ENCODE peak calls at places on chromosomes 2 and 18, in eight cellular contexts. N is esophagus squamous epithelium; L is endothelial cell of umbilical vein; X is endodermal cell; O is AG04450; R is IMR-90; J is vagina; Q is CD4-positive, CD25-positive, alpha-beta regulatory T cell. I is an unnamed sample.

GRCh38 chr2:48651127-48651526 is 33.5 kb downstream of the GTF2A1L start:
- DNase-seq in X (no peak), R (peak; percentile 76), N (no peak), O (peak; percentile 36), L (peak; percentile 47), J (no peak), Q (no peak), I (no peak)

GRCh38 chr2:8803658-8804379 is 33.6 kb downstream of the KIDINS220 start:
- DNase-seq in O (peak; percentile 74), Q (peak; percentile 85), X (no peak), R (peak; percentile 97), J (no peak), N (no peak), L (peak; percentile 87), I (peak; percentile 69)

GRCh38 chr18:46211816-46212215 is 107.6 kb downstream of the HAUS1 start:
- DNase-seq in R (peak; percentile 66), Q (peak; percentile 41), N (no peak), X (no peak), J (no peak), O (no peak), L (peak; percentile 47), I (peak; percentile 14)

GRCh38 chr2:205721057-205721767 is 38.9 kb downstream of the NRP2 start:
- DNase-seq in J (no peak), N (no peak), R (no peak), O (no peak), Q (peak; percentile 7), X (peak; percentile 68), L (no peak), I (no peak)

GRCh38 chr18:78884502-78884901 is 95.1 kb upstream of the SALL3 start:
- DNase-seq in J (no peak), Q (no peak), X (peak; percentile 45), O (no peak), N (no peak), L (no peak), R (no peak), I (no peak)

GRCh38 chr2:199999166-199999565 is 43.8 kb downstream of the MAIP1 start:
- DNase-seq in L (no peak), O (no peak), R (peak; percentile 13), J (no peak), X (no peak), Q (no peak), N (no peak), I (no peak)

GRCh38 chr2:63698825-63699548 is 110.2 kb downstream of the MDH1 start:
- DNase-seq in R (peak; percentile 79), Q (peak; percentile 63), N (no peak), L (peak; percentile 93), J (peak; percentile 94), O (peak; percentile 24), X (peak; percentile 88), I (peak; percentile 34)

GRCh38 chr2:238267884-238268680 is 20.3 kb downstream of the PER2 start:
- DNase-seq in Q (no peak), J (no peak), L (no peak), R (no peak), O (no peak), N (no peak), X (no peak), I (no peak)

GRCh38 chr2:74959106-74959751 is 786 bp downstream of the POLE4 start:
- DNase-seq in O (no peak), L (no peak), Q (peak; percentile 28), X (no peak), N (no peak), J (no peak), R (no peak), I (no peak)

GRCh38 chr2:19747310-19748072 is 154.3 kb downstream of the TTC32 start:
- DNase-seq in X (no peak), Q (no peak), O (no peak), J (no peak), R (peak; percentile 60), L (no peak), N (no peak), I (no peak)

GRCh38 chr2:8999047-8999446 is 4.4 kb downstream of the MBOAT2 start:
- DNase-seq in Q (no peak), J (no peak), O (no peak), L (no peak), N (no peak), X (no peak), R (no peak), I (no peak)

GRCh38 chr2:127321306-127321705 is 27.4 kb upstream of the ERCC3 start:
- DNase-seq in X (no peak), R (peak; percentile 73), Q (no peak), J (no peak), L (no peak), O (peak; percentile 29), N (no peak), I (no peak)

GRCh38 chr2:145110668-145111067 is 590.7 kb upstream of the ZEB2 start:
- DNase-seq in J (no peak), Q (no peak), L (peak; percentile 68), N (no peak), O (no peak), X (no peak), R (peak; percentile 50), I (no peak)

GRCh38 chr18:3380384-3380961 is 69.5 kb upstream of the TGIF1 start:
- DNase-seq in L (peak; percentile 19), X (no peak), J (peak; percentile 32), O (no peak), N (no peak), Q (peak; percentile 46), R (peak; percentile 58), I (peak; percentile 46)

GRCh38 chr2:224584768-224585204 is 377 bp downstream of the CUL3 start:
- DNase-seq in J (no peak), R (no peak), O (no peak), Q (peak; percentile 80), N (peak; percentile 14), X (no peak), L (peak; percentile 16), I (peak; percentile 74)

GRCh38 chr2:228735697-228736096 is 535.4 kb downstream of the PID1 start:
- DNase-seq in X (no peak), L (no peak), R (no peak), O (no peak), J (no peak), N (no peak), Q (no peak), I (no peak)

GRCh38 chr2:172253190-172254052 is 150.7 kb upstream of the DLX2 start:
- DNase-seq in J (no peak), Q (peak; percentile 64), N (no peak), R (peak; percentile 100), X (no peak), O (peak; percentile 99), L (peak; percentile 99), I (no peak)

GRCh38 chr2:215874418-215874817 is 138.9 kb downstream of the MREG start:
- DNase-seq in O (no peak), X (no peak), R (peak; percentile 75), J (no peak), N (no peak), L (no peak), Q (no peak), I (no peak)

GRCh38 chr18:79200546-79201268 is 131.5 kb downstream of the ATP9B start:
- DNase-seq in J (peak; percentile 99), L (peak; percentile 9), Q (peak; percentile 56), X (peak; percentile 83), N (peak; percentile 71), R (peak; percentile 25), O (no peak), I (peak; percentile 50)

GRCh38 chr2:178265851-178266250 is 71.5 kb downstream of the OSBPL6 start:
- DNase-seq in J (no peak), N (no peak), Q (no peak), X (no peak), O (no peak), L (no peak), R (no peak), I (no peak)
- H3K4me3 ChIP-seq in J (no peak overlapping the region), N (no peak overlapping the region), Q (no peak overlapping the region), X (no peak overlapping the region), O (no peak overlapping the region), L (no peak overlapping the region), R (no peak overlapping the region), I (no peak overlapping the region)

GRCh38 chr2:96737831-96738230 is 2.0 kb downstream of the LMAN2L start:
- DNase-seq in R (no peak), O (no peak), Q (peak; percentile 14), N (no peak), L (no peak), J (no peak), X (no peak), I (no peak)
- H3K27me3 ChIP-seq in R (no peaks in the 10 kb centered on the region), O (no peaks in the 10 kb centered on the region), Q (no peaks in the 10 kb centered on the region), N (no peaks in the 10 kb centered on the region), L (no peaks in the 10 kb centered on the region), J (no peaks in the 10 kb centered on the region), X (no peaks in the 10 kb centered on the region), I (no peaks in the 10 kb centered on the region)

GRCh38 chr18:22451796-22452195 is 34.1 kb upstream of the CTAGE1 start:
- DNase-seq in N (no peak), X (peak; percentile 81), Q (no peak), J (no peak), R (no peak), L (peak; percentile 29), O (no peak), I (no peak)

GRCh38 chr18:22455425-22456150 is 37.9 kb upstream of the CTAGE1 start:
- DNase-seq in L (no peak), O (no peak), X (no peak), N (no peak), R (no peak), Q (no peak), J (no peak), I (no peak)

GRCh38 chr18:22448238-22448637 is 30.5 kb upstream of the CTAGE1 start:
- DNase-seq in O (no peak), Q (no peak), N (no peak), R (no peak), X (no peak), L (no peak), J (no peak), I (no peak)

GRCh38 chr18:22453337-22453736 is 35.6 kb upstream of the CTAGE1 start:
- DNase-seq in N (no peak), R (no peak), L (no peak), Q (no peak), J (no peak), X (no peak), O (no peak), I (no peak)

GRCh38 chr18:22452226-22452668 is 34.5 kb upstream of the CTAGE1 start:
- DNase-seq in O (no peak), L (peak; percentile 86), N (no peak), J (no peak), X (no peak), R (no peak), Q (no peak), I (no peak)
- H3K4me3 ChIP-seq in O (no peak overlapping the region), L (no peak overlapping the region), N (no peak overlapping the region), J (no peak overlapping the region), X (no peak overlapping the region), R (no peak overlapping the region), Q (no peak overlapping the region), I (no peak overlapping the region)

DNA sequence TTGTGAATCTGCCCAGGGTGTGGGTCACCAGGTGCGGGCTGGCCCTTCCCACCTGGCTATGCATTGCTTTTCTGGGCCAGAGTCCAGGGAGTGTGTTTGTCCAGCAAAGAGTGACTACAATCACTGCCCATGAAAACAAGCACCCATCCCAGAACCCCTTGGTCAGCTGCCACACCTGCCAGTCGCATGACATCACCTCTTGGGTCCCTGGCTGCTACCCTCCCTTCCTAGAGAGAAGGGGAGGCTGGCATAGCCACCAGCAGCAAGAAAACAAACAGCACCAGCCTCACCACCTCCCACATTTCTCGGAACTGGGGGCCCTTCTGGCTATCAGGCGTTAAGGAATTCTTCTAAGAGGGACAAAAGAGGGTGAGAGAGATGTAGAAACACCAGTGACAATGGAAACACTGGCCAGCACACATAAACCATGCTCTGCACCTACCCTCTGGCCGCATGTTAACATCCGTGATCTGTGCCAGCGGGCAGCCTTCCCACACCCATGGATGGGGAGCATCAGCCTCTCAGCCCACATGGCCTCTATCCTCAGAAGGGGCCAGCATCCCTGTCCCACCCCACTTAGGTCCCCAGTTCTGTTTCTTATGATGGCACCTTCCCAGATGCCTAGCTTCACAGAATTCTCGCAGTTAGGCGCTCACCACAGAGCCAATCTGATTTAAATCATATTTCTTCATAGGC is 109.7 kb upstream of the GLI2 start:
- DNase-seq in L (no peak), J (no peak), N (no peak), X (peak; percentile 17), O (no peak), Q (no peak), R (no peak), I (no peak)
- H3K27me3 ChIP-seq in L (peaks cover 2% of the 10 kb centered on the region), J (no peaks in the 10 kb centered on the region), N (no peaks in the 10 kb centered on the region), X (no peaks in the 10 kb centered on the region), O (peaks cover 15% of the 10 kb centered on the region), Q (no peaks in the 10 kb centered on the region), R (peaks cover 32% of the 10 kb centered on the region), I (no peaks in the 10 kb centered on the region)